ENCODE peak calls at places on chromosomes 7 and 10, in seven cellular contexts. E, N, Y, G, Q, Z and C are unnamed samples.

GRCh38 chr7:146146866-146147265 is 30.3 kb downstream of the CNTNAP2 start:
- DNase-seq in E (no peak), N (no peak), Y (no peak), G (no peak), Q (no peak), Z (no peak), C (no peak)

GRCh38 chr7:41786943-41787342 is 84.1 kb upstream of the INHBA start:
- DNase-seq in E (no peak), N (no peak), Y (peak; percentile 77), G (no peak), Q (no peak), Z (no peak), C (no peak)

GRCh38 chr7:33418251-33418701 is 288.9 kb downstream of the BBS9 start:
- DNase-seq in E (no peak), N (no peak), Y (no peak), G (no peak), Q (no peak), Z (peak; percentile 24), C (no peak)

GRCh38 chr7:50662059-50662689 is 97.0 kb upstream of the DDC start:
- DNase-seq in E (no peak), N (no peak), Y (no peak), G (no peak), Q (no peak), Z (no peak), C (no peak)

GRCh38 chr10:113103131-113103830 is 153.2 kb downstream of the TCF7L2 start:
- DNase-seq in E (no peak), N (no peak), Y (no peak), G (no peak), Q (no peak), Z (no peak), C (no peak)

GRCh38 chr7:30992414-30992813 is 28.7 kb downstream of the GHRHR start:
- DNase-seq in E (no peak), N (peak; percentile 24), Y (no peak), G (no peak), Q (peak; percentile 17), Z (no peak), C (no peak)

GRCh38 chr10:97228130-97228774 is 42.5 kb upstream of the SLIT1 start:
- DNase-seq in E (no peak), N (no peak), Y (no peak), G (no peak), Q (no peak), Z (no peak), C (no peak)

GRCh38 chr10:13839430-13839986 is 252.7 kb downstream of the PRPF18 start:
- DNase-seq in E (no peak), N (no peak), Y (no peak), G (no peak), Q (peak; percentile 21), Z (no peak), C (no peak)

GRCh38 chr7:74203157-74203556 is 6.6 kb upstream of the LAT2 start:
- DNase-seq in E (peak; percentile 39), N (peak; percentile 47), Y (peak; percentile 60), G (no peak), Q (peak; percentile 54), Z (no peak), C (peak; percentile 17)

GRCh38 chr7:2048531-2048930 is 184.2 kb downstream of the MAD1L1 start:
- DNase-seq in E (no peak), N (no peak), Y (no peak), G (no peak), Q (no peak), Z (no peak), C (no peak)

GRCh38 chr7:78441737-78442136 is 643.2 kb downstream of the PHTF2 start:
- DNase-seq in E (no peak), N (no peak), Y (no peak), G (no peak), Q (no peak), Z (no peak), C (no peak)

GRCh38 chr7:31160956-31161355 is 108.8 kb downstream of the ADCYAP1R1 start:
- DNase-seq in E (no peak), N (no peak), Y (no peak), G (no peak), Q (no peak), Z (no peak), C (no peak)

GRCh38 chr7:24718977-24719491 is 38.2 kb downstream of the GSDME start:
- DNase-seq in E (no peak), N (peak; percentile 7), Y (no peak), G (no peak), Q (no peak), Z (no peak), C (no peak)

GRCh38 chr10:120573355-120573754 is 116.3 kb downstream of the PLPP4 start:
- DNase-seq in E (no peak), N (no peak), Y (no peak), G (no peak), Q (no peak), Z (no peak), C (no peak)

GRCh38 chr10:125151824-125152634 is 8.3 kb downstream of the CTBP2 start:
- DNase-seq in E (peak; percentile 54), N (no peak), Y (no peak), G (no peak), Q (no peak), Z (peak; percentile 40), C (peak; percentile 61)

GRCh38 chr7:149310113-149310836 is 48.3 kb downstream of the ZNF783 start:
- DNase-seq in E (no peak), N (no peak), Y (peak; percentile 6), G (no peak), Q (peak; percentile 31), Z (no peak), C (peak; percentile 46)

GRCh38 chr10:131179386-131179785 is 132.1 kb downstream of the TCERG1L start:
- DNase-seq in E (peak; percentile 43), N (no peak), Y (no peak), G (peak; percentile 62), Q (no peak), Z (no peak), C (no peak)
- TF ChIP-seq CTCF in E (no peak), N (no peak), Y (no peak), G (no peak), Q (no peak), Z (no peak), C (no peak)

GRCh38 chr7:141071260-141071854 is 2.5 kb upstream of the TMEM178B start:
- DNase-seq in E (peak; percentile 47), N (no peak), Y (peak; percentile 59), G (no peak), Q (peak; percentile 34), Z (peak; percentile 64), C (peak; percentile 43)
- TF ChIP-seq CTCF in E (no peak), N (no peak), Y (peak; percentile 6), G (peak; percentile 65), Q (peak; percentile 59), Z (no peak), C (no peak)

GRCh38 chr7:27774717-27775328 is 34.9 kb downstream of the TAX1BP1 start:
- DNase-seq in E (no peak), N (no peak), Y (peak; percentile 14), G (no peak), Q (peak; percentile 19), Z (no peak), C (peak; percentile 26)
- TF ChIP-seq CTCF in E (peak; percentile 20), N (no peak), Y (peak; percentile 77), G (peak; percentile 77), Q (peak; percentile 94), Z (peak; percentile 62), C (peak; percentile 78)

GRCh38 chr10:81473755-81474154 is 401.2 kb upstream of the NRG3 start:
- DNase-seq in E (no peak), N (no peak), Y (no peak), G (no peak), Q (no peak), Z (no peak), C (no peak)

DNA sequence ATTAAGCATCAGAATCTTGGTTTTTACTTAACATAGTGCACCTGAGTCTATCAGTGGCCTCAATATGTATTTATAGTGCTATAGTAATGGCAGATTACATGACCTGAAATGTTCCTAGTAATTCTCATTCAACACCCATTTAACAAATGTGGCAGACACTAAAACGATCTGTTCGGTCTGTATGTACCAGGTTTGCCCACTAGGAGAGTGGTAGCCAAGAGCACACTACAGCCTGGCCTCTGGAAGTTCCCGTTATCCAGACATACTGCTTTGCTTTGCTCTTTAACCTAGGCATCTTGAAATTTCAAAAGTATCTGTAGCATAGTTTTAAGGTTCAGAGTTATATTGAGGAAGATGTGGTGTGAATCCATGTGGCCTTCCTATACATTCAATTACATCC is 395.7 kb upstream of the NRG3 start:
- DNase-seq in E (no peak), N (no peak), Y (no peak), G (no peak), Q (no peak), Z (no peak), C (no peak)
- TF ChIP-seq CTCF in E (no peak), N (no peak), Y (no peak), G (peak; percentile 54), Q (no peak), Z (no peak), C (no peak)

DNA sequence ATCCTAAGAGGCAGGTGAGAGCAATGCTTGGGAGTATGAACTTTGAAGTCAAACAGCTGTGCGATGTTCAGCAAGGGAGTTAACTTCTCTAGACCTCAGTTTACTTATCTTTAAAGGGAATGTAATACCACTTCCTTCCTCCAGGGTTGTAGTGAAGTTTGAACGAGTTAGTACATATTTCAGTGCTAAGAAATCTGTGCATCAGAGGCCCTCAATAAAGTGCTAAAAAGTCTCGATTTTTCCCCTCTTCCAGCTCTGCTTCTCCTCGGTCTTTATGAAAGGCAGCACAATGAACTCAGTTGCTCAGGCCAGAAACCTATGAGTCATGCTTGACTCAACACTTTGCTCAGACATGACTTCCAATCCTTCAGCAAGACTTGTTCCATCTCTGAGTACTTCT is 418.9 kb downstream of the MDFIC start:
- DNase-seq in E (no peak), N (no peak), Y (no peak), G (no peak), Q (peak; percentile 60), Z (no peak), C (no peak)
- TF ChIP-seq CTCF in E (no peak), N (no peak), Y (peak; percentile 20), G (peak; percentile 56), Q (no peak), Z (peak; percentile 19), C (peak; percentile 30)

GRCh38 chr7:9955138-9955537 is 1018.5 kb upstream of the PHF14 start:
- DNase-seq in E (no peak), N (no peak), Y (no peak), G (no peak), Q (no peak), Z (no peak), C (no peak)
- TF ChIP-seq CTCF in E (no peak), N (no peak), Y (no peak), G (no peak), Q (no peak), Z (no peak), C (no peak)

GRCh38 chr10:48509061-48509772 is 95.7 kb downstream of the ARHGAP22 start:
- DNase-seq in E (no peak), N (no peak), Y (peak; percentile 8), G (peak; percentile 57), Q (no peak), Z (no peak), C (no peak)

GRCh38 chr10:48511066-48511854 is 93.6 kb downstream of the ARHGAP22 start:
- DNase-seq in E (no peak), N (no peak), Y (no peak), G (peak; percentile 55), Q (no peak), Z (no peak), C (no peak)

GRCh38 chr10:48507933-48508830 is 96.7 kb downstream of the ARHGAP22 start:
- DNase-seq in E (no peak), N (no peak), Y (no peak), G (peak; percentile 58), Q (no peak), Z (no peak), C (no peak)

GRCh38 chr10:48511855-48512191 is 93.0 kb downstream of the ARHGAP22 start:
- DNase-seq in E (no peak), N (no peak), Y (no peak), G (no peak), Q (no peak), Z (no peak), C (no peak)

GRCh38 chr10:48509974-48510692 is 94.7 kb downstream of the ARHGAP22 start:
- DNase-seq in E (no peak), N (no peak), Y (peak; percentile 62), G (peak; percentile 39), Q (no peak), Z (peak; percentile 25), C (peak; percentile 62)
- TF ChIP-seq CTCF in E (no peak), N (no peak), Y (peak; percentile 53), G (peak; percentile 62), Q (no peak), Z (peak; percentile 37), C (peak; percentile 30)